ENCODE peak calls at places on chromosomes 2 and 18, in five cellular contexts. One of them, this sample, is unnamed.

GRCh38 chr2:195768454-195768853 is 111.4 kb downstream of the SLC39A10 start:
- DNase-seq in transverse colon: no peak
- DNase-seq in body of pancreas: no peak
- DNase-seq in Peyer's patch: no peak
- DNase-seq in GM23248: peak; percentile 32
- DNase-seq in this sample: no peak

GRCh38 chr2:122019729-122020128 is 264.3 kb downstream of the TSN start:
- DNase-seq in Peyer's patch: no peak
- DNase-seq in transverse colon: peak; percentile 62
- DNase-seq in body of pancreas: peak; percentile 82
- DNase-seq in GM23248: peak; percentile 16
- DNase-seq in this sample: peak; percentile 72

GRCh38 chr2:222410534-222410933 is 13.8 kb upstream of the SGPP2 start:
- DNase-seq in GM23248: no peak
- DNase-seq in body of pancreas: no peak
- DNase-seq in Peyer's patch: no peak
- DNase-seq in transverse colon: no peak
- DNase-seq in this sample: no peak

GRCh38 chr2:184302506-184302905 is 295.8 kb upstream of the ZNF804A start:
- DNase-seq in transverse colon: no peak
- DNase-seq in body of pancreas: no peak
- DNase-seq in Peyer's patch: no peak
- DNase-seq in GM23248: peak; percentile 0
- DNase-seq in this sample: no peak

GRCh38 chr2:187504312-187504921 is 49.8 kb downstream of the TFPI start:
- DNase-seq in body of pancreas: no peak
- DNase-seq in Peyer's patch: no peak
- DNase-seq in transverse colon: no peak
- DNase-seq in GM23248: no peak
- DNase-seq in this sample: no peak

GRCh38 chr2:200300650-200301314 is 5.7 kb upstream of the SPATS2L start:
- DNase-seq in Peyer's patch: no peak
- DNase-seq in body of pancreas: no peak
- DNase-seq in transverse colon: no peak
- DNase-seq in GM23248: peak; percentile 32
- DNase-seq in this sample: no peak

GRCh38 chr2:108271691-108272253 is 16.9 kb upstream of the SULT1C2 start:
- DNase-seq in GM23248: peak; percentile 79
- DNase-seq in body of pancreas: no peak
- DNase-seq in Peyer's patch: peak; percentile 69
- DNase-seq in transverse colon: peak; percentile 18
- DNase-seq in this sample: peak; percentile 32

GRCh38 chr2:118148809-118149208 is 60.5 kb downstream of the INSIG2 start:
- DNase-seq in GM23248: peak; percentile 26
- DNase-seq in Peyer's patch: no peak
- DNase-seq in body of pancreas: no peak
- DNase-seq in transverse colon: no peak
- DNase-seq in this sample: no peak

GRCh38 chr2:55511508-55512124 is 7.9 kb upstream of the CFAP36 start:
- DNase-seq in body of pancreas: no peak
- DNase-seq in transverse colon: no peak
- DNase-seq in Peyer's patch: no peak
- DNase-seq in GM23248: peak; percentile 65
- DNase-seq in this sample: no peak

GRCh38 chr2:219946021-219946420 is 318.6 kb downstream of the SLC4A3 start:
- DNase-seq in transverse colon: no peak
- DNase-seq in Peyer's patch: no peak
- DNase-seq in body of pancreas: no peak
- DNase-seq in GM23248: no peak
- DNase-seq in this sample: no peak

GRCh38 chr2:46336560-46336959 is 39.4 kb downstream of the EPAS1 start:
- DNase-seq in body of pancreas: no peak
- DNase-seq in GM23248: peak; percentile 77
- DNase-seq in Peyer's patch: no peak
- DNase-seq in transverse colon: no peak
- DNase-seq in this sample: no peak
- H3K4me1 ChIP-seq in body of pancreas: peaks cover 91% of the 10 kb centered on the region
- H3K4me1 ChIP-seq in GM23248: peaks cover 61% of the 10 kb centered on the region
- H3K4me1 ChIP-seq in Peyer's patch: peaks cover 68% of the 10 kb centered on the region
- H3K4me1 ChIP-seq in transverse colon: peaks cover 48% of the 10 kb centered on the region
- H3K4me1 ChIP-seq in this sample: peaks cover 10% of the 10 kb centered on the region

DNA sequence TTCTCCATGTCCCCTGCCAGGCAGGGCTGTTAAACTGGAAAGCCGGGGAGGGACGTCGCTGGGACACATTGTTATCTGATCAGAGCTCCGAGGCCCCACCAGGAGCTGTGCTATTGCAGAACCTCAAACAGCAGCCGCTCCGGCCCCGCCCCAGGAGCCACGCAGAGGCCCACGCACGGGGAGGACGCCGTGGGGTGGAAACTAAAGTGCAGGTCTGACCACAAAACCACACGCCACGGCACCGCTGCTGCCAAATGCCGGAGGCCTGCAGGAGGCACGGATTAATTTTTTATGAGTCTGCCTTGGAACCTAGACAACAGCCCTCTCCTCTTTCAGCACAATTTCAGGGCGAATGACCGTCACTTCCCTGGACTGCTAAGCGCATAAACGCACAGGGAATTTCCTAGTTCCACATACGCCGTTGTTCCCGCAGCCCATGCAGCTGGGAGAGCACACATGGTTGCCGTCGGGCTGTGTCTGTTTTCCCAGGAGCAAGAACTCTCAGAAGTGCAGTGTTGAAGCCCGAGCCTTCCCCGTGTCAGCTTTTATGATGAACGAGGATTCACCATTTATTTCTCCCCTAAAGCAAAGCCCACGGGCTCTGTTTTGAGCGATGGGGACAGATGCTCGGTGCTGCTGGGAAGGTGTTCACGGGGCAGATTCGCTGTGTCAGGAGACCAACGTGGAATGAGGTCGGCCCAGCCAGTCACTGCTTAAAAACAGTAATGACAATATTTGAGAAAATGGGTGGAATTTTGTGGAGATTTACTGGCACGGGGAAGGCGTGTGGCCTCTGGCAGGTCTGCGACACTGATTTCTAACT is 43.7 kb downstream of the NFATC1 start:
- DNase-seq in Peyer's patch: no peak
- DNase-seq in transverse colon: no peak
- DNase-seq in GM23248: no peak
- DNase-seq in body of pancreas: no peak
- DNase-seq in this sample: no peak
- H3K9me3 ChIP-seq in Peyer's patch: no peaks in the 10 kb centered on the region
- H3K9me3 ChIP-seq in transverse colon: no peaks in the 10 kb centered on the region
- H3K9me3 ChIP-seq in GM23248: no peaks in the 10 kb centered on the region
- H3K9me3 ChIP-seq in body of pancreas: no peaks in the 10 kb centered on the region
- H3K9me3 ChIP-seq in this sample: no peaks in the 10 kb centered on the region

DNA sequence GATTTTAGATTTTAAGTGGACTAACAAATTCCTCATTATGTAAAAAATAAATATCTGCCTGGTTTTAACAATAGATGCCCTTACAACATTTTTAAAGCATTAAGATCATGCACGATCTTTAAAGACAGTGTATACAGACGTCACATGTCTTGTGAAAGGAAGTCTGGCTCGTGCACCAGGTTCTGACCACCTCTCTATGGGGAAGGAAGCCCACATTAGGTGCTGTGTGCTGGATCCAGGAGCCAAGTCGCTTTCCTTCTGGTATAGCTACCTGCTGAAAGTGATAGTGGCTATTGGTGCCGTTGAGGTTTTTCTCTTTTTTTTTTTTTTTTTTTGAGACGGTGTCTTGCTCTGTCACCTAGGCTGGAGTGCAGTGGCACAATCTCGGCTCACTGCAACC is 116.5 kb downstream of the NCK2 start:
- DNase-seq in transverse colon: no peak
- DNase-seq in body of pancreas: no peak
- DNase-seq in Peyer's patch: no peak
- DNase-seq in GM23248: no peak
- DNase-seq in this sample: no peak
- H3K4me1 ChIP-seq in transverse colon: peaks cover 5% of the 10 kb centered on the region
- H3K4me1 ChIP-seq in body of pancreas: peaks cover 15% of the 10 kb centered on the region
- H3K4me1 ChIP-seq in Peyer's patch: peaks cover 8% of the 10 kb centered on the region
- H3K4me1 ChIP-seq in GM23248: peaks cover 9% of the 10 kb centered on the region
- H3K4me1 ChIP-seq in this sample: peaks cover 4% of the 10 kb centered on the region

GRCh38 chr2:117055499-117056375 is 758.8 kb upstream of the DDX18 start:
- DNase-seq in Peyer's patch: no peak
- DNase-seq in body of pancreas: no peak
- DNase-seq in GM23248: no peak
- DNase-seq in transverse colon: no peak
- DNase-seq in this sample: no peak

GRCh38 chr2:117058366-117058765 is 756.1 kb upstream of the DDX18 start:
- DNase-seq in Peyer's patch: no peak
- DNase-seq in transverse colon: no peak
- DNase-seq in GM23248: no peak
- DNase-seq in body of pancreas: no peak
- DNase-seq in this sample: no peak

GRCh38 chr2:117057021-117057420 is 757.5 kb upstream of the DDX18 start:
- DNase-seq in Peyer's patch: peak; percentile 47
- DNase-seq in body of pancreas: no peak
- DNase-seq in GM23248: no peak
- DNase-seq in transverse colon: no peak
- DNase-seq in this sample: no peak

GRCh38 chr2:117056376-117056748 is 758.1 kb upstream of the DDX18 start:
- DNase-seq in transverse colon: no peak
- DNase-seq in Peyer's patch: no peak
- DNase-seq in GM23248: no peak
- DNase-seq in body of pancreas: no peak
- DNase-seq in this sample: no peak
- H3K9me3 ChIP-seq in transverse colon: no peaks in the 10 kb centered on the region
- H3K9me3 ChIP-seq in Peyer's patch: no peaks in the 10 kb centered on the region
- H3K9me3 ChIP-seq in GM23248: no peaks in the 10 kb centered on the region
- H3K9me3 ChIP-seq in body of pancreas: no peaks in the 10 kb centered on the region
- H3K9me3 ChIP-seq in this sample: no peaks in the 10 kb centered on the region

DNA sequence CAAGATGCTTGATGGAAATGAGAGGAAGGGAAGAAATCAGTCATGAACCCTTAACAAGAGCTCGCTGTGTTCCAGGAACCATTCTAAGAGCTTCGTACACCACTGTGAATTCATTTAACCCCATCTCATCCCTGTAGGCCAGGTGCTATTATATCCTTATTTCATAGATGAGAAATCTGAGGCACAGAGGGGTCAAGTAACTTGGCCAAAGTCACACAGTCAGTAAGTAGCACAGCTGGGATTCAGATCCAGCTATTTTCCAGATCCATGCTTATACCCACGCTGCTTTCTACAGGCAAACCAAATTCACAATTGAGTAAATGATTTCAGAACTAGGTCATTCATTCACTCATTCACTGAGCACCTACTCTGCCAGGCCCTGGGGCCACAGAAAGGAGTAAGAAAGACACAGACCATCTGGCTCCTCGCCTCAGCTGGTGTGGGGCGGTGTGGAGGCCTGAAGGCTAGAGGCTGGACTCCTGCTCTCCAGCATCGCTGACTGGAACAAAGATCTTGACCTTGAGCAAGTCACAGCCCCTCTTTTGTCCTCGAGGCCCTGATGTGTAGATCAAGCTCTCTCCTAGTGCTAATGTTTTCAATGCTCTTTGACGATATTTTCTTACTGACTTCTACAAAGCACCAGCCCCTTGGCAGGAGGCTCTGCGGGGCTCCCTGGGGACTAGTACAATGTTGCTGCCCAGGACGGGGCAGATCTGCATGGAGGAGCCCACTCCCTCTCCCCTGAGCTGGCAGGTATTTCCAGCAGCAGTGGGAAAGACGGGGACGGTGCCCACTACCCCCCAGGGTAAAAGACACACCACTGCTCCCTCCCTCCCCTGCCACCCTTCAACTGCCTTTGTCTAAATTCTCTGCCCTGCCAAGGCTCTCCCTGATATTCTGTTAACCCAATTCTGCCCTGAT is 26.5 kb downstream of the STEAP3 start:
- DNase-seq in GM23248: no peak
- DNase-seq in transverse colon: no peak
- DNase-seq in body of pancreas: no peak
- DNase-seq in Peyer's patch: peak; percentile 15
- DNase-seq in this sample: no peak
- H3K4me1 ChIP-seq in GM23248: peaks cover 46% of the 10 kb centered on the region
- H3K4me1 ChIP-seq in transverse colon: no peaks in the 10 kb centered on the region
- H3K4me1 ChIP-seq in body of pancreas: no peaks in the 10 kb centered on the region
- H3K4me1 ChIP-seq in Peyer's patch: no peaks in the 10 kb centered on the region
- H3K4me1 ChIP-seq in this sample: no peaks in the 10 kb centered on the region

This sample was measured in colonic mucosa.